ENCODE peak calls at places on chromosome X, in four cellular contexts. U, K, M and H are unnamed samples.

GRCh38 chrX:127490000-127490399 is 562.2 kb downstream of the ACTRT1 start:
- DNase-seq in U (no peak), M (no peak), K (no peak), H (peak; percentile 0)

GRCh38 chrX:1249101-1249887 is 19.3 kb upstream of the CSF2RA start:
- DNase-seq in U (no peak), K (peak; percentile 19), M (peak; percentile 13), H (peak; percentile 60)

GRCh38 chrX:24594531-24594930 is 52.6 kb downstream of the PCYT1B start:
- DNase-seq in K (no peak), U (no peak), M (no peak), H (no peak)

GRCh38 chrX:27276751-27277150 is 186.4 kb downstream of the PPP4R3C start:
- DNase-seq in M (no peak), K (no peak), U (no peak), H (no peak)

GRCh38 chrX:69431417-69431816 is 72.7 kb upstream of the NALF2 start:
- DNase-seq in U (no peak), K (no peak), M (no peak), H (no peak)

GRCh38 chrX:120617996-120618630 is 11.7 kb downstream of the C1GALT1C1 start:
- DNase-seq in U (no peak), K (no peak), M (no peak), H (no peak)

GRCh38 chrX:109049903-109050302 is 313.5 kb upstream of the IRS4 start:
- DNase-seq in U (no peak), M (no peak), K (no peak), H (no peak)

GRCh38 chrX:45889471-45889870 is 655.8 kb downstream of the ZNF674 start:
- DNase-seq in U (no peak), K (no peak), M (peak; percentile 1), H (no peak)

GRCh38 chrX:17713288-17713687 is 24.0 kb upstream of the SCML1 start:
- DNase-seq in U (no peak), K (no peak), M (no peak), H (no peak)

GRCh38 chrX:12770440-12770839 is 20.8 kb upstream of the PRPS2 start:
- DNase-seq in M (no peak), K (no peak), U (peak; percentile 22), H (no peak)

GRCh38 chrX:17718649-17719165 is 18.6 kb upstream of the SCML1 start:
- DNase-seq in M (no peak), U (no peak), K (no peak), H (no peak)

GRCh38 chrX:9483376-9483775 is 18.5 kb downstream of the TBL1X start:
- DNase-seq in M (peak; percentile 79), U (no peak), K (no peak), H (no peak)

GRCh38 chrX:10932842-10933440 is 178.2 kb upstream of the HCCS start:
- DNase-seq in U (no peak), M (no peak), K (no peak), H (no peak)

GRCh38 chrX:80334583-80334982 is 85.7 kb upstream of the TENT5D start:
- DNase-seq in M (no peak), U (no peak), K (no peak), H (no peak)

GRCh38 chrX:9845574-9845948 is 59.3 kb downstream of the SHROOM2 start:
- DNase-seq in M (peak; percentile 80), K (no peak), U (no peak), H (no peak)

GRCh38 chrX:78592030-78592429 is 67.1 kb downstream of the RTL3 start:
- DNase-seq in U (no peak), K (no peak), M (no peak), H (no peak)

GRCh38 chrX:49761481-49761880 is 65.7 kb upstream of the PAGE1 start:
- DNase-seq in U (peak; percentile 27), M (peak; percentile 23), K (no peak), H (peak; percentile 11)

GRCh38 chrX:108261541-108262218 is 170.1 kb downstream of the ATG4A start:
- DNase-seq in M (peak; percentile 65), K (no peak), U (no peak), H (no peak)

GRCh38 chrX:48617542-48618340 is 20.4 kb downstream of the WDR13 start:
- DNase-seq in U (peak; percentile 41), M (no peak), K (no peak), H (no peak)

GRCh38 chrX:150569155-150569477 is 695 bp downstream of the MTM1 start:
- DNase-seq in M (no peak), K (no peak), U (no peak), H (no peak)

GRCh38 chrX:68989456-68989855 is 160.6 kb downstream of the EFNB1 start:
- DNase-seq in K (no peak), M (no peak), U (no peak), H (no peak)

GRCh38 chrX:40326186-40326965 is 228.6 kb upstream of the BCOR start:
- DNase-seq in M (no peak), K (no peak), U (no peak), H (no peak)
- TF ChIP-seq HDAC2 in M (no peak), K (no peak), U (no peak), H (no peak)

DNA sequence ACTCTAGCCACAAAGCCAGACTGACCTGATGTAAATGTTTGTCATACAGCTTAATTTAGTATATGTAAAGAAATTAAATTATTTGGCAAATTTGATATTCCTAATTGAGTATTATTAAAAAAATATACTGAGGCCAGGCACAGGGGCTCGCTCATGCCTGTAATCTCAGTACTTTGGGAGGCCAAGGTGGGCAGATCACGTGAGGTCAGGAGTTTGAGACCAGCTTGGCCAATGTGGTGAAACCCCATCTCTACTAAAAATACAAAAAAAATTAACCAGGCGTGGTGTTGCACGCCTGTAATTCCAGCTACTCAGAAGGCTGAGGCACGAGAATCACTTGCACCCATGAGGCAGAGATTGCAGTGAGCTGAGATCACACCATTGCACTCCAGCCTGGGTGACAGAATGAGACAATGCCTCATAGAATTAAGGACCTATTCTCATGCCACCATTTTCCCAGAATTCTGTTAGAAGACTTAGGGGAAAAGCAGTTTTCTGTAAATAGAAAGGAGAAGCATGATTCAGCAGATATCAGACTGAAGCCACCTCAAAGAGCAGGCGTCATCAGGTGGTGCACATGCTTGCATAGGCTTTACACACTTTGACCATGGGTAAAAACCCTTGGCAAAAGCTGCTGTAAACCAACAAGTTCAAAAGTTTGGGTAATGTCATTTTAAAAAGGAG is 6.1 kb downstream of the UBQLN2 start:
- DNase-seq in U (no peak), M (no peak), K (no peak), H (no peak)
- H3K4me1 ChIP-seq in U (peaks cover 13% of the 10 kb centered on the region), M (no peaks in the 10 kb centered on the region), K (no peaks in the 10 kb centered on the region), H (peaks cover 30% of the 10 kb centered on the region)

DNA sequence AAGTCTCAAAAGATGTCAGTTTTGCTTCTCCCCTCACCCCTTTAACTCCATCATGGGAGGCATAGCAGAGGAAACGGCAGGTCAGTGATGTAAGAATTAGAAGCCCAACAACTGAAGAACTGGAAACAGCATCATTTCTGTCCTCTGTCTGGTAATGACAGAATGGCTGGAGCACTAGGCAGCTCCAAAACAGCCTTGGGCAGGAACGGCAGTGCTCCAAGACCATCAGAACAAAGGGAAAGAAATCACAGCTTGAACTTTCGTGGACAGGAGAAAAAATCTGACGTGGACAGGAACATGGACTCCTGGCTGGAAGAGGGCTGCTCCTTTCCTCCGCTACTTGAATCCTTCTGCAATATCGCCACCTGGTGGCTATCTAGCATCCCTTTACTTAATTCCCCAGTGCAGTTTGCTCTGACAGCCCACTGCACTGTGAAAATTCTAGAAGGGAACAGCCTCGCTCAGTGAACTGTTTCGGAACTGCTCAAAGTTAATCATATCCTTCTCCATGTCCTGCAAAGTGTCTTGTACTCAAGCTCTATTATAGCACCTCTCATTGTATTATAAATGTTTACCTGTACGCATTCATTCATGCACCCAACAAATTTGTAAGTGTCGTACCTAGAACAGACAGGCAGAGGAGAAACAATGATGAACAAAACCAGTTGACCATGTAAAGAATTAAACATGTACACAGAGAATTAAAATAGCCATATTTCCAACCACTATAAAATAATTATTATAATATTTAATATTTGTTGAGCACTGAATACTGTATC is 20.4 kb downstream of the SLC25A53 start:
- DNase-seq in M (peak; percentile 70), U (peak; percentile 58), K (peak; percentile 35), H (peak; percentile 87)
- TF ChIP-seq POLR2AphosphoS2 in M (no peak), U (no peak), K (no peak), H (no peak)

GRCh38 chrX:38882894-38883620 is 81.8 kb downstream of the MID1IP1 start:
- DNase-seq in U (no peak), K (no peak), M (no peak), H (no peak)
- TF ChIP-seq HDAC2 in U (no peak), K (no peak), M (no peak), H (no peak)

GRCh38 chrX:19556202-19556601 is 40.9 kb upstream of the MAP3K15 start:
- DNase-seq in U (no peak), M (no peak), K (no peak), H (no peak)

GRCh38 chrX:19552793-19553192 is 37.5 kb upstream of the MAP3K15 start:
- DNase-seq in M (no peak), K (no peak), U (no peak), H (no peak)

GRCh38 chrX:19555683-19556082 is 40.4 kb upstream of the MAP3K15 start:
- DNase-seq in U (no peak), K (no peak), M (no peak), H (no peak)

GRCh38 chrX:19554786-19555185 is 39.5 kb upstream of the MAP3K15 start:
- DNase-seq in K (peak; percentile 38), U (no peak), M (no peak), H (no peak)

DNA sequence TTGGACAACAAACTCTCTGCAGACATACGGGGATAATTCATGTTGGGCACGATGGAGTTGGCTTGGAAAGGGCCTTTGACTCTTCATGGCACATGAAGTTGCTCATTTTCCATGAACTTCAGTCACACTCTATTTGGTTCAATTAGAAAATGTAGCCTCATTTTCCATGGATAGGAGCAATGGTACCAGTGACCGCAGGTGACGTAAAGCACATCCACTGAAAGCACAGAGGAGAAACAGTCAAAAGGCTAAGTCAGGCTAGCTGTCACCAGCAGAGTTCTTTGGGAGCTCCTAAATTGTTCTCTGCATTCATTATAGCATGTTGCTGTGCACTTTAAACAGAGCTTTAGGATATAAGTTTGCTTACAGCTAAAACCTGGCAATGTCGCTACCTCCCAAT is 39.9 kb upstream of the MAP3K15 start:
- DNase-seq in M (no peak), U (no peak), K (no peak), H (no peak)
- H3K4me1 ChIP-seq in M (no peaks in the 10 kb centered on the region), U (no peaks in the 10 kb centered on the region), K (peaks cover 7% of the 10 kb centered on the region), H (no peaks in the 10 kb centered on the region)